ENCODE peak calls at places on chromosomes 12 and 14, in seven cellular contexts. T is B cell; I is stimulated activated CD4-positive, alpha-beta T cell treated with anti-CD3 and anti-CD28 coated beads, Interleukin-4, amount 100 ng/mL, for 4 hours; N is gastrocnemius medialis; C is activated CD4-positive, alpha-beta T cell treated with anti-CD3 and anti-CD28 coated beads for 48 hours; M is aorta; W is Caco-2. Q is an unnamed sample.

GRCh38 chr12:109648446-109648980 is 65.1 kb upstream of the FAM222A start:
- DNase-seq in T (no peak), I (no peak), N (no peak), C (no peak), M (no peak), W (no peak), Q (no peak)

GRCh38 chr12:49089831-49090773 is 4.5 kb downstream of the DHH start:
- DNase-seq in T (peak), I (peak), N (no peak), C (peak), M (peak), W (peak), Q (peak)

GRCh38 chr12:50589650-50590435 is 85.1 kb downstream of the DIP2B start:
- DNase-seq in T (no peak), I (peak), N (no peak), C (peak), M (no peak), W (no peak), Q (peak)

GRCh38 chr12:67991158-67991557 is 1.9 kb downstream of the IFNG-AS1 start:
- DNase-seq in T (peak), I (peak), N (no peak), C (peak), M (no peak), W (no peak), Q (no peak)

GRCh38 chr14:55843718-55844403 is 263.9 kb downstream of the KTN1 start:
- DNase-seq in T (no peak), I (no peak), N (no peak), C (no peak), M (no peak), W (no peak), Q (peak)

GRCh38 chr12:53355121-53355520 is 19.0 kb upstream of the SP7 start:
- DNase-seq in T (no peak), I (no peak), N (no peak), C (no peak), M (no peak), W (no peak), Q (no peak)

GRCh38 chr12:132277374-132277801 is 52.0 kb downstream of the GALNT9 start:
- DNase-seq in T (no peak), I (no peak), N (no peak), C (no peak), M (peak), W (no peak), Q (no peak)

GRCh38 chr12:19744760-19745218 is 305.5 kb downstream of the AEBP2 start:
- DNase-seq in T (no peak), I (no peak), N (no peak), C (no peak), M (no peak), W (no peak), Q (no peak)

GRCh38 chr14:102078344-102078743 is 8.5 kb downstream of the HSP90AA1 start:
- DNase-seq in T (no peak), I (no peak), N (no peak), C (no peak), M (no peak), W (no peak), Q (peak)

GRCh38 chr14:104682107-104682593 is 7.3 kb upstream of the INF2 start:
- DNase-seq in T (peak), I (no peak), N (no peak), C (no peak), M (no peak), W (peak), Q (peak)

GRCh38 chr14:95730126-95730525 is 16.2 kb upstream of the TCL1A start:
- DNase-seq in T (no peak), I (no peak), N (no peak), C (no peak), M (no peak), W (no peak), Q (no peak)

GRCh38 chr12:6540181-6540877 is 6.0 kb downstream of the GAPDH start:
- DNase-seq in T (peak), I (no peak), N (peak), C (peak), M (peak), W (peak), Q (peak)

GRCh38 chr12:117724545-117724944 is 244.2 kb downstream of the KSR2 start:
- DNase-seq in T (no peak), I (no peak), N (no peak), C (no peak), M (no peak), W (no peak), Q (no peak)

GRCh38 chr12:108418162-108418561 is 79.1 kb upstream of the CMKLR1 start:
- DNase-seq in T (no peak), I (no peak), N (no peak), C (no peak), M (no peak), W (no peak), Q (no peak)

GRCh38 chr14:77131871-77132486 is 9.6 kb downstream of the ZDHHC22 start:
- DNase-seq in T (no peak), I (no peak), N (no peak), C (no peak), M (no peak), W (no peak), Q (no peak)

GRCh38 chr14:65847065-65847847 is 434.7 kb downstream of the FUT8 start:
- DNase-seq in T (peak), I (peak), N (no peak), C (peak), M (no peak), W (no peak), Q (no peak)